ENCODE peak calls at places on chromosomes 1 and 21, in ten cellular contexts. One of them, this sample, is unnamed. For H3K4me1, the result is how much of the 10 kb centered on the place peaks cover.

GRCh38 chr1:45326627-45327591 is at the start of gene HPDL:
- DNase-seq in heart right ventricle: peak
- DNase-seq in pancreas: peak
- DNase-seq in breast epithelium: no peak
- DNase-seq in hepatocyte: peak
- DNase-seq in CD4-positive, CD25-positive, alpha-beta regulatory T cell: peak
- DNase-seq in tibial nerve: peak
- DNase-seq in aorta: peak
- DNase-seq in heart left ventricle: peak
- DNase-seq in spleen: peak
- DNase-seq in this sample: peak

GRCh38 chr21:17454315-17455027 is 58.4 kb upstream of the CXADR start:
- DNase-seq in heart right ventricle: no peak
- DNase-seq in pancreas: peak
- DNase-seq in breast epithelium: no peak
- DNase-seq in hepatocyte: peak
- DNase-seq in CD4-positive, CD25-positive, alpha-beta regulatory T cell: no peak
- DNase-seq in tibial nerve: peak
- DNase-seq in aorta: no peak
- DNase-seq in heart left ventricle: no peak
- DNase-seq in spleen: no peak
- DNase-seq in this sample: peak

GRCh38 chr1:76133977-76134376 is 59.4 kb downstream of the ST6GALNAC3 start:
- DNase-seq in heart right ventricle: no peak
- DNase-seq in pancreas: no peak
- DNase-seq in breast epithelium: no peak
- DNase-seq in hepatocyte: no peak
- DNase-seq in CD4-positive, CD25-positive, alpha-beta regulatory T cell: no peak
- DNase-seq in tibial nerve: no peak
- DNase-seq in aorta: no peak
- DNase-seq in heart left ventricle: no peak
- DNase-seq in spleen: no peak
- DNase-seq in this sample: no peak

GRCh38 chr21:34073749-34074282 is 438 bp downstream of the MRPS6 start:
- DNase-seq in heart right ventricle: no peak
- DNase-seq in pancreas: no peak
- DNase-seq in breast epithelium: no peak
- DNase-seq in hepatocyte: peak
- DNase-seq in CD4-positive, CD25-positive, alpha-beta regulatory T cell: no peak
- DNase-seq in tibial nerve: no peak
- DNase-seq in aorta: peak
- DNase-seq in heart left ventricle: peak
- DNase-seq in spleen: peak
- DNase-seq in this sample: peak

GRCh38 chr1:51551848-51552296 is 32.8 kb upstream of the EPS15 start:
- DNase-seq in heart right ventricle: no peak
- DNase-seq in pancreas: no peak
- DNase-seq in breast epithelium: no peak
- DNase-seq in hepatocyte: no peak
- DNase-seq in CD4-positive, CD25-positive, alpha-beta regulatory T cell: no peak
- DNase-seq in tibial nerve: no peak
- DNase-seq in aorta: no peak
- DNase-seq in heart left ventricle: no peak
- DNase-seq in spleen: no peak
- DNase-seq in this sample: no peak

GRCh38 chr1:6822530-6823359 is 37.5 kb downstream of the CAMTA1 start:
- DNase-seq in heart right ventricle: no peak
- DNase-seq in pancreas: no peak
- DNase-seq in breast epithelium: no peak
- DNase-seq in hepatocyte: peak
- DNase-seq in CD4-positive, CD25-positive, alpha-beta regulatory T cell: no peak
- DNase-seq in tibial nerve: no peak
- DNase-seq in aorta: no peak
- DNase-seq in heart left ventricle: no peak
- DNase-seq in spleen: no peak
- DNase-seq in this sample: no peak

GRCh38 chr1:111505641-111506119 is 2.2 kb upstream of the ADORA3 start:
- DNase-seq in heart right ventricle: no peak
- DNase-seq in pancreas: no peak
- DNase-seq in breast epithelium: no peak
- DNase-seq in hepatocyte: peak
- DNase-seq in CD4-positive, CD25-positive, alpha-beta regulatory T cell: no peak
- DNase-seq in tibial nerve: no peak
- DNase-seq in aorta: no peak
- DNase-seq in heart left ventricle: peak
- DNase-seq in spleen: peak
- DNase-seq in this sample: no peak

GRCh38 chr21:21205604-21206003 is 207.4 kb downstream of the NCAM2 start:
- DNase-seq in heart right ventricle: no peak
- DNase-seq in pancreas: no peak
- DNase-seq in breast epithelium: no peak
- DNase-seq in hepatocyte: no peak
- DNase-seq in CD4-positive, CD25-positive, alpha-beta regulatory T cell: no peak
- DNase-seq in tibial nerve: no peak
- DNase-seq in aorta: no peak
- DNase-seq in heart left ventricle: no peak
- DNase-seq in spleen: no peak
- DNase-seq in this sample: no peak

DNA sequence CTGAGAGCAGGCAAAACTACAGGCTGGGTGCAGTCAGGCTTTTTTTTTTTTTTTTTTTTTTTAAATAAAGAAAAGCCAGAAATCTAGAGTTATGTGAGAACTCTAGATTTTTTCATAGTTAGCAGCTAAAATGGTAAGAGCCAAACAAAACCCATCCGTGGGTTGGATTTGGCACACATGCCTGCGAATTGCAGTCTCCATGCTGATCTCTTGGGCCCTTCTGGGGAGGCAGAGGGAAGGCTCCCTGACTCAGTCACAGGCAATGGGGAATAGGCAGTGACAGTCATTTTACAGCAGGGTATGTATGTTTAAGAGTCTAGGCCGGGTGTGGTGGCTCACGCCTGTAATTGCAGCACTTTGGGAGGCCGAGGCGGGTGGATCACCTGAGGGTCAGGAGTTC is 2.6 kb downstream of the TXLNA start:
- DNase-seq in heart right ventricle: no peak
- DNase-seq in pancreas: no peak
- DNase-seq in breast epithelium: no peak
- DNase-seq in hepatocyte: no peak
- DNase-seq in CD4-positive, CD25-positive, alpha-beta regulatory T cell: no peak
- DNase-seq in tibial nerve: no peak
- DNase-seq in aorta: no peak
- DNase-seq in heart left ventricle: no peak
- DNase-seq in spleen: no peak
- DNase-seq in this sample: no peak
- H3K4me1 ChIP-seq in heart right ventricle: under half
- H3K4me1 ChIP-seq in pancreas: under half
- H3K4me1 ChIP-seq in breast epithelium: under half
- H3K4me1 ChIP-seq in hepatocyte: under half
- H3K4me1 ChIP-seq in CD4-positive, CD25-positive, alpha-beta regulatory T cell: under half
- H3K4me1 ChIP-seq in tibial nerve: under half
- H3K4me1 ChIP-seq in aorta: under half
- H3K4me1 ChIP-seq in heart left ventricle: under half
- H3K4me1 ChIP-seq in spleen: under half
- H3K4me1 ChIP-seq in this sample: under half

GRCh38 chr21:44810829-44811228 is 7.0 kb downstream of the SUMO3 start:
- DNase-seq in heart right ventricle: no peak
- DNase-seq in pancreas: no peak
- DNase-seq in breast epithelium: no peak
- DNase-seq in hepatocyte: no peak
- DNase-seq in CD4-positive, CD25-positive, alpha-beta regulatory T cell: no peak
- DNase-seq in tibial nerve: no peak
- DNase-seq in aorta: no peak
- DNase-seq in heart left ventricle: no peak
- DNase-seq in spleen: no peak
- DNase-seq in this sample: no peak
- H3K4me3 ChIP-seq in heart right ventricle: no peak
- H3K4me3 ChIP-seq in pancreas: no peak
- H3K4me3 ChIP-seq in breast epithelium: no peak
- H3K4me3 ChIP-seq in hepatocyte: no peak
- H3K4me3 ChIP-seq in CD4-positive, CD25-positive, alpha-beta regulatory T cell: no peak
- H3K4me3 ChIP-seq in tibial nerve: no peak
- H3K4me3 ChIP-seq in aorta: no peak
- H3K4me3 ChIP-seq in heart left ventricle: no peak
- H3K4me3 ChIP-seq in spleen: no peak
- H3K4me3 ChIP-seq in this sample: no peak

GRCh38 chr1:27233677-27234053 is 767 bp upstream of the WDTC1 start:
- DNase-seq in heart right ventricle: no peak
- DNase-seq in pancreas: peak
- DNase-seq in breast epithelium: no peak
- DNase-seq in hepatocyte: no peak
- DNase-seq in CD4-positive, CD25-positive, alpha-beta regulatory T cell: no peak
- DNase-seq in tibial nerve: peak
- DNase-seq in aorta: no peak
- DNase-seq in heart left ventricle: peak
- DNase-seq in spleen: no peak
- DNase-seq in this sample: no peak
- H3K27ac ChIP-seq in heart right ventricle: peak
- H3K27ac ChIP-seq in pancreas: no peak
- H3K27ac ChIP-seq in breast epithelium: peak
- H3K27ac ChIP-seq in hepatocyte: no peak
- H3K27ac ChIP-seq in CD4-positive, CD25-positive, alpha-beta regulatory T cell: peak
- H3K27ac ChIP-seq in tibial nerve: peak
- H3K27ac ChIP-seq in aorta: no peak
- H3K27ac ChIP-seq in heart left ventricle: peak
- H3K27ac ChIP-seq in spleen: peak
- H3K27ac ChIP-seq in this sample: no peak

GRCh38 chr1:18734001-18734400 is 103.4 kb downstream of the PAX7 start:
- DNase-seq in heart right ventricle: no peak
- DNase-seq in pancreas: no peak
- DNase-seq in breast epithelium: no peak
- DNase-seq in hepatocyte: no peak
- DNase-seq in CD4-positive, CD25-positive, alpha-beta regulatory T cell: no peak
- DNase-seq in tibial nerve: no peak
- DNase-seq in aorta: peak
- DNase-seq in heart left ventricle: no peak
- DNase-seq in spleen: peak
- DNase-seq in this sample: no peak
- H3K4me1 ChIP-seq in heart right ventricle: under half
- H3K4me1 ChIP-seq in pancreas: under half
- H3K4me1 ChIP-seq in breast epithelium: under half
- H3K4me1 ChIP-seq in hepatocyte: under half
- H3K4me1 ChIP-seq in CD4-positive, CD25-positive, alpha-beta regulatory T cell: under half
- H3K4me1 ChIP-seq in tibial nerve: under half
- H3K4me1 ChIP-seq in aorta: under half
- H3K4me1 ChIP-seq in heart left ventricle: under half
- H3K4me1 ChIP-seq in spleen: under half
- H3K4me1 ChIP-seq in this sample: under half

GRCh38 chr1:11782127-11782708 is 20.2 kb downstream of the C1orf167 start:
- DNase-seq in heart right ventricle: no peak
- DNase-seq in pancreas: no peak
- DNase-seq in breast epithelium: no peak
- DNase-seq in hepatocyte: no peak
- DNase-seq in CD4-positive, CD25-positive, alpha-beta regulatory T cell: no peak
- DNase-seq in tibial nerve: no peak
- DNase-seq in aorta: peak
- DNase-seq in heart left ventricle: no peak
- DNase-seq in spleen: peak
- DNase-seq in this sample: no peak

GRCh38 chr1:11786168-11786567 is 19.6 kb downstream of the MTHFR start:
- DNase-seq in heart right ventricle: no peak
- DNase-seq in pancreas: no peak
- DNase-seq in breast epithelium: no peak
- DNase-seq in hepatocyte: no peak
- DNase-seq in CD4-positive, CD25-positive, alpha-beta regulatory T cell: no peak
- DNase-seq in tibial nerve: no peak
- DNase-seq in aorta: no peak
- DNase-seq in heart left ventricle: no peak
- DNase-seq in spleen: no peak
- DNase-seq in this sample: no peak

GRCh38 chr1:11784993-11785769 is 20.6 kb downstream of the MTHFR start:
- DNase-seq in heart right ventricle: peak
- DNase-seq in pancreas: peak
- DNase-seq in breast epithelium: no peak
- DNase-seq in hepatocyte: peak
- DNase-seq in CD4-positive, CD25-positive, alpha-beta regulatory T cell: peak
- DNase-seq in tibial nerve: peak
- DNase-seq in aorta: peak
- DNase-seq in heart left ventricle: peak
- DNase-seq in spleen: peak
- DNase-seq in this sample: peak

GRCh38 chr1:11783556-11783955 is 21.6 kb downstream of the C1orf167 start:
- DNase-seq in heart right ventricle: no peak
- DNase-seq in pancreas: no peak
- DNase-seq in breast epithelium: no peak
- DNase-seq in hepatocyte: no peak
- DNase-seq in CD4-positive, CD25-positive, alpha-beta regulatory T cell: no peak
- DNase-seq in tibial nerve: no peak
- DNase-seq in aorta: no peak
- DNase-seq in heart left ventricle: no peak
- DNase-seq in spleen: no peak
- DNase-seq in this sample: no peak

GRCh38 chr1:11784256-11784992 is 21.3 kb downstream of the MTHFR start:
- DNase-seq in heart right ventricle: no peak
- DNase-seq in pancreas: no peak
- DNase-seq in breast epithelium: no peak
- DNase-seq in hepatocyte: no peak
- DNase-seq in CD4-positive, CD25-positive, alpha-beta regulatory T cell: no peak
- DNase-seq in tibial nerve: no peak
- DNase-seq in aorta: peak
- DNase-seq in heart left ventricle: no peak
- DNase-seq in spleen: peak
- DNase-seq in this sample: no peak
- H3K4me3 ChIP-seq in heart right ventricle: no peak
- H3K4me3 ChIP-seq in pancreas: no peak
- H3K4me3 ChIP-seq in breast epithelium: peak
- H3K4me3 ChIP-seq in hepatocyte: no peak
- H3K4me3 ChIP-seq in CD4-positive, CD25-positive, alpha-beta regulatory T cell: no peak
- H3K4me3 ChIP-seq in tibial nerve: peak
- H3K4me3 ChIP-seq in aorta: no peak
- H3K4me3 ChIP-seq in heart left ventricle: peak
- H3K4me3 ChIP-seq in spleen: no peak
- H3K4me3 ChIP-seq in this sample: no peak

DNA sequence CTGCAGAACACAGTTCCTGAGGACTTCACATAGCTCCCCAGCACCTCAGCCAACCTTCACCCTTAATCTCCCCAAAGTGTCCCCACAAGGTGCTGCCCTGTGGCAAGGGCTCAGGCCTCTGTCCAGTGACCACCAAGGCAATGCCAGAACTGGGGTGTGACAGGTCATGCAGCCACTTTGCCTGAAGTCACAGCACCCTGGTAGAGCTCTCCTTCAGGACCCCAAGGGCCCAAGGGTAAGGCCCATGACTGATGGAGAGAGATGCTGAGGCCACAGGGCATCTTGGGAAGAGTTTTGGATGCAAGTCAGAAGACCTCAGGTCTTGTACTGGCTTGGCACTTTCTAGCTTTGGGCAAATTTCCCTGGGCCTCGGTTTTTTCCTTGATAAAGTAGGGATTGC is 783 bp upstream of the FCMR start:
- DNase-seq in heart right ventricle: no peak
- DNase-seq in pancreas: no peak
- DNase-seq in breast epithelium: no peak
- DNase-seq in hepatocyte: no peak
- DNase-seq in CD4-positive, CD25-positive, alpha-beta regulatory T cell: no peak
- DNase-seq in tibial nerve: no peak
- DNase-seq in aorta: peak
- DNase-seq in heart left ventricle: no peak
- DNase-seq in spleen: no peak
- DNase-seq in this sample: no peak
- H3K27ac ChIP-seq in heart right ventricle: peak
- H3K27ac ChIP-seq in pancreas: peak
- H3K27ac ChIP-seq in breast epithelium: peak
- H3K27ac ChIP-seq in hepatocyte: peak
- H3K27ac ChIP-seq in CD4-positive, CD25-positive, alpha-beta regulatory T cell: peak
- H3K27ac ChIP-seq in tibial nerve: peak
- H3K27ac ChIP-seq in aorta: no peak
- H3K27ac ChIP-seq in heart left ventricle: peak
- H3K27ac ChIP-seq in spleen: peak
- H3K27ac ChIP-seq in this sample: no peak

GRCh38 chr1:203289982-203290260 is 15.4 kb upstream of the BTG2 start:
- DNase-seq in heart right ventricle: no peak
- DNase-seq in pancreas: no peak
- DNase-seq in breast epithelium: no peak
- DNase-seq in hepatocyte: no peak
- DNase-seq in CD4-positive, CD25-positive, alpha-beta regulatory T cell: no peak
- DNase-seq in tibial nerve: no peak
- DNase-seq in aorta: no peak
- DNase-seq in heart left ventricle: no peak
- DNase-seq in spleen: no peak
- DNase-seq in this sample: no peak
- H3K4me1 ChIP-seq in heart right ventricle: under half
- H3K4me1 ChIP-seq in pancreas: half or more
- H3K4me1 ChIP-seq in breast epithelium: under half
- H3K4me1 ChIP-seq in hepatocyte: half or more
- H3K4me1 ChIP-seq in CD4-positive, CD25-positive, alpha-beta regulatory T cell: half or more
- H3K4me1 ChIP-seq in tibial nerve: under half
- H3K4me1 ChIP-seq in aorta: under half
- H3K4me1 ChIP-seq in heart left ventricle: under half
- H3K4me1 ChIP-seq in spleen: half or more
- H3K4me1 ChIP-seq in this sample: under half